ENCODE peak calls at places on chromosomes 2 and 18, in five cellular contexts. One of them, this sample, is unnamed.

GRCh38 chr2:150532883-150533282 is 45.4 kb upstream of the RND3 start:
- DNase-seq in T-helper 9 cell: no peak
- DNase-seq in HFFc6: peak
- DNase-seq in stimulated activated CD4-positive, alpha-beta T cell treated with anti-CD3 and anti-CD28 coated beads, Interleukin-1b, Interleukin-23, amount 100 ng/mL, for 24 hours: no peak
- DNase-seq in ovary: no peak
- DNase-seq in this sample: no peak

GRCh38 chr2:122451040-122451439 is 695.6 kb downstream of the TSN start:
- DNase-seq in T-helper 9 cell: no peak
- DNase-seq in HFFc6: peak
- DNase-seq in stimulated activated CD4-positive, alpha-beta T cell treated with anti-CD3 and anti-CD28 coated beads, Interleukin-1b, Interleukin-23, amount 100 ng/mL, for 24 hours: no peak
- DNase-seq in ovary: no peak
- DNase-seq in this sample: no peak

GRCh38 chr2:74625658-74626425 is 22.3 kb downstream of the M1AP start:
- DNase-seq in T-helper 9 cell: no peak
- DNase-seq in HFFc6: no peak
- DNase-seq in stimulated activated CD4-positive, alpha-beta T cell treated with anti-CD3 and anti-CD28 coated beads, Interleukin-1b, Interleukin-23, amount 100 ng/mL, for 24 hours: no peak
- DNase-seq in ovary: no peak
- DNase-seq in this sample: no peak

GRCh38 chr2:224716921-224717320 is 756 bp upstream of the CCDC195 start:
- DNase-seq in T-helper 9 cell: no peak
- DNase-seq in HFFc6: no peak
- DNase-seq in stimulated activated CD4-positive, alpha-beta T cell treated with anti-CD3 and anti-CD28 coated beads, Interleukin-1b, Interleukin-23, amount 100 ng/mL, for 24 hours: no peak
- DNase-seq in ovary: no peak
- DNase-seq in this sample: no peak

GRCh38 chr2:236862961-236863728 is 222.5 kb upstream of the COPS8 start:
- DNase-seq in T-helper 9 cell: no peak
- DNase-seq in HFFc6: peak
- DNase-seq in stimulated activated CD4-positive, alpha-beta T cell treated with anti-CD3 and anti-CD28 coated beads, Interleukin-1b, Interleukin-23, amount 100 ng/mL, for 24 hours: no peak
- DNase-seq in ovary: no peak
- DNase-seq in this sample: no peak

GRCh38 chr18:63137999-63138448 is 181.5 kb downstream of the BCL2 start:
- DNase-seq in T-helper 9 cell: peak
- DNase-seq in HFFc6: no peak
- DNase-seq in stimulated activated CD4-positive, alpha-beta T cell treated with anti-CD3 and anti-CD28 coated beads, Interleukin-1b, Interleukin-23, amount 100 ng/mL, for 24 hours: no peak
- DNase-seq in ovary: no peak
- DNase-seq in this sample: no peak

GRCh38 chr2:156088598-156088997 is 243.9 kb downstream of the NR4A2 start:
- DNase-seq in T-helper 9 cell: no peak
- DNase-seq in HFFc6: no peak
- DNase-seq in stimulated activated CD4-positive, alpha-beta T cell treated with anti-CD3 and anti-CD28 coated beads, Interleukin-1b, Interleukin-23, amount 100 ng/mL, for 24 hours: no peak
- DNase-seq in ovary: no peak
- DNase-seq in this sample: no peak

GRCh38 chr2:105977212-105977611 is 216.9 kb downstream of the UXS1 start:
- DNase-seq in T-helper 9 cell: no peak
- DNase-seq in HFFc6: peak
- DNase-seq in stimulated activated CD4-positive, alpha-beta T cell treated with anti-CD3 and anti-CD28 coated beads, Interleukin-1b, Interleukin-23, amount 100 ng/mL, for 24 hours: no peak
- DNase-seq in ovary: no peak
- DNase-seq in this sample: no peak

GRCh38 chr2:119431155-119431975 is at the start of gene TMEM37:
- DNase-seq in T-helper 9 cell: no peak
- DNase-seq in HFFc6: no peak
- DNase-seq in stimulated activated CD4-positive, alpha-beta T cell treated with anti-CD3 and anti-CD28 coated beads, Interleukin-1b, Interleukin-23, amount 100 ng/mL, for 24 hours: no peak
- DNase-seq in ovary: peak
- DNase-seq in this sample: no peak

This sample was measured in activated T-helper 2 cell treated with anti-CD3 and anti-CD28 coated beads, Interferon-gamma antibody, Interleukin-2, Interleukin-4, amounts not matched to agents 10 μg/mL and 5 μg/mL and 100 μg/mL, durations not matched to agents 14 hours and 24 hours and 36 hours.